ENCODE peak calls at places on chromosomes 7 and 10, in four cellular contexts. I is AG04449; G is NCI-H460; L is stimulated activated CD4-positive, alpha-beta T cell treated with anti-CD3 and anti-CD28 coated beads, Interleukin-15, amount 100 ng/mL, for 1 hour. T is an unnamed sample.

GRCh38 chr7:96023376-96023775 is 251.0 kb downstream of the DYNC1I1 start:
- DNase-seq in I (peak; percentile 1), G (no peak), L (no peak), T (no peak)

GRCh38 chr7:31707089-31707488 is 20.1 kb downstream of the PPP1R17 start:
- DNase-seq in I (no peak), G (no peak), L (no peak), T (no peak)

GRCh38 chr10:114550756-114551290 is 107.3 kb downstream of the ABLIM1 start:
- DNase-seq in I (no peak), G (peak; percentile 46), L (no peak), T (peak; percentile 18)

GRCh38 chr7:6015917-6016652 is 7.0 kb downstream of the AIMP2 start:
- DNase-seq in I (peak; percentile 91), G (peak; percentile 91), L (no peak), T (peak; percentile 45)

GRCh38 chr10:74047871-74048270 is 50.0 kb downstream of the VCL start:
- DNase-seq in I (no peak), G (peak; percentile 31), L (no peak), T (peak; percentile 49)

GRCh38 chr7:123538189-123538714 is 3.9 kb upstream of the IQUB start:
- DNase-seq in I (peak; percentile 53), G (peak; percentile 52), L (no peak), T (peak; percentile 75)

GRCh38 chr10:60605476-60605875 is 172.8 kb upstream of the CDK1 start:
- DNase-seq in I (no peak), G (no peak), L (no peak), T (no peak)

GRCh38 chr10:88731296-88731695 is 25.2 kb downstream of the LIPK start:
- DNase-seq in I (no peak), G (no peak), L (no peak), T (no peak)

GRCh38 chr7:156881676-156882075 is 11.3 kb downstream of the LMBR1 start:
- DNase-seq in I (no peak), G (no peak), L (no peak), T (no peak)

GRCh38 chr7:54981913-54982312 is 36.9 kb upstream of the EGFR start:
- DNase-seq in I (no peak), G (no peak), L (no peak), T (no peak)

GRCh38 chr10:86160890-86161585 is 205.6 kb downstream of the GRID1 start:
- DNase-seq in I (no peak), G (no peak), L (no peak), T (no peak)

GRCh38 chr10:73044378-73045285 is 52.0 kb downstream of the P4HA1 start:
- DNase-seq in I (peak; percentile 40), G (peak; percentile 43), L (no peak), T (peak; percentile 91)

GRCh38 chr7:2824678-2825461 is 19.2 kb downstream of the GNA12 start:
- DNase-seq in I (no peak), G (no peak), L (no peak), T (no peak)

GRCh38 chr10:30510184-30510931 is 76.4 kb downstream of the MAP3K8 start:
- DNase-seq in I (no peak), G (peak; percentile 17), L (no peak), T (peak; percentile 82)

GRCh38 chr10:31319602-31320178 is 674 bp downstream of the ZEB1 start:
- DNase-seq in I (no peak), G (no peak), L (no peak), T (no peak)

GRCh38 chr7:153432056-153432455 is 620.1 kb upstream of the DPP6 start:
- DNase-seq in I (no peak), G (no peak), L (no peak), T (no peak)

GRCh38 chr7:20508109-20508508 is 107.4 kb upstream of the ABCB5 start:
- DNase-seq in I (no peak), G (no peak), L (no peak), T (no peak)

GRCh38 chr7:112937651-112938390 is 147.6 kb upstream of the TMEM168 start:
- DNase-seq in I (no peak), G (no peak), L (no peak), T (peak; percentile 25)